ENCODE peak calls at places on chromosome 16, in eight cellular contexts. One of them, this sample, is unnamed.

GRCh38 chr16:49859139-49859947 is 3.4 kb upstream of the ZNF423 start:
- DNase-seq in cardiac muscle cell: peak
- DNase-seq in lower leg skin: peak
- DNase-seq in fibroblast of pulmonary artery: peak
- DNase-seq in AG10803: no peak
- DNase-seq in astrocyte of the spinal cord: no peak
- DNase-seq in body of pancreas: peak
- DNase-seq in HL-60: no peak
- DNase-seq in this sample: peak

GRCh38 chr16:11792404-11793260 is 4.4 kb downstream of the ZC3H7A start:
- DNase-seq in AG10803: no peak
- DNase-seq in cardiac muscle cell: no peak
- DNase-seq in fibroblast of pulmonary artery: no peak
- DNase-seq in body of pancreas: peak
- DNase-seq in lower leg skin: no peak
- DNase-seq in astrocyte of the spinal cord: no peak
- DNase-seq in HL-60: no peak
- DNase-seq in this sample: no peak

GRCh38 chr16:75256871-75257343 is 5.5 kb upstream of the BCAR1 start:
- DNase-seq in AG10803: peak
- DNase-seq in HL-60: no peak
- DNase-seq in cardiac muscle cell: no peak
- DNase-seq in astrocyte of the spinal cord: peak
- DNase-seq in body of pancreas: peak
- DNase-seq in fibroblast of pulmonary artery: no peak
- DNase-seq in lower leg skin: peak
- DNase-seq in this sample: peak

GRCh38 chr16:56932588-56933265 is 785 bp downstream of the HERPUD1 start:
- DNase-seq in cardiac muscle cell: peak
- DNase-seq in AG10803: peak
- DNase-seq in astrocyte of the spinal cord: peak
- DNase-seq in body of pancreas: peak
- DNase-seq in HL-60: peak
- DNase-seq in fibroblast of pulmonary artery: peak
- DNase-seq in lower leg skin: peak
- DNase-seq in this sample: peak

GRCh38 chr16:75317101-75317522 is 65.7 kb upstream of the BCAR1 start:
- DNase-seq in astrocyte of the spinal cord: no peak
- DNase-seq in HL-60: no peak
- DNase-seq in fibroblast of pulmonary artery: peak
- DNase-seq in AG10803: no peak
- DNase-seq in cardiac muscle cell: peak
- DNase-seq in body of pancreas: no peak
- DNase-seq in lower leg skin: no peak
- DNase-seq in this sample: peak

GRCh38 chr16:29784157-29784556 is 6.1 kb downstream of the ZG16 start:
- DNase-seq in cardiac muscle cell: no peak
- DNase-seq in AG10803: no peak
- DNase-seq in body of pancreas: no peak
- DNase-seq in astrocyte of the spinal cord: no peak
- DNase-seq in HL-60: no peak
- DNase-seq in fibroblast of pulmonary artery: no peak
- DNase-seq in lower leg skin: no peak
- DNase-seq in this sample: no peak

GRCh38 chr16:75288181-75288580 is 36.8 kb upstream of the BCAR1 start:
- DNase-seq in body of pancreas: no peak
- DNase-seq in AG10803: peak
- DNase-seq in fibroblast of pulmonary artery: no peak
- DNase-seq in cardiac muscle cell: no peak
- DNase-seq in astrocyte of the spinal cord: no peak
- DNase-seq in lower leg skin: no peak
- DNase-seq in HL-60: peak
- DNase-seq in this sample: no peak

GRCh38 chr16:30927789-30928378 is 4.5 kb downstream of the FBXL19 start:
- DNase-seq in cardiac muscle cell: peak
- DNase-seq in body of pancreas: peak
- DNase-seq in HL-60: peak
- DNase-seq in lower leg skin: peak
- DNase-seq in fibroblast of pulmonary artery: peak
- DNase-seq in AG10803: peak
- DNase-seq in astrocyte of the spinal cord: peak
- DNase-seq in this sample: peak

GRCh38 chr16:77555781-77556180 is 120.9 kb upstream of the ADAMTS18 start:
- DNase-seq in HL-60: no peak
- DNase-seq in body of pancreas: no peak
- DNase-seq in lower leg skin: no peak
- DNase-seq in astrocyte of the spinal cord: no peak
- DNase-seq in AG10803: no peak
- DNase-seq in fibroblast of pulmonary artery: no peak
- DNase-seq in cardiac muscle cell: no peak
- DNase-seq in this sample: no peak

GRCh38 chr16:80012586-80012985 is 412.0 kb upstream of the MAF start:
- DNase-seq in astrocyte of the spinal cord: no peak
- DNase-seq in fibroblast of pulmonary artery: no peak
- DNase-seq in HL-60: no peak
- DNase-seq in AG10803: no peak
- DNase-seq in lower leg skin: no peak
- DNase-seq in cardiac muscle cell: no peak
- DNase-seq in body of pancreas: no peak
- DNase-seq in this sample: no peak
- TF ChIP-seq CTCF in astrocyte of the spinal cord: no peak
- TF ChIP-seq CTCF in fibroblast of pulmonary artery: no peak
- TF ChIP-seq CTCF in HL-60: no peak
- TF ChIP-seq CTCF in AG10803: no peak
- TF ChIP-seq CTCF in lower leg skin: no peak
- TF ChIP-seq CTCF in cardiac muscle cell: no peak
- TF ChIP-seq CTCF in body of pancreas: no peak
- TF ChIP-seq CTCF in this sample: no peak

GRCh38 chr16:28069921-28070794 is 6.6 kb upstream of the GSG1L start:
- DNase-seq in cardiac muscle cell: no peak
- DNase-seq in astrocyte of the spinal cord: no peak
- DNase-seq in fibroblast of pulmonary artery: no peak
- DNase-seq in HL-60: no peak
- DNase-seq in AG10803: peak
- DNase-seq in body of pancreas: no peak
- DNase-seq in lower leg skin: no peak
- DNase-seq in this sample: no peak

GRCh38 chr16:28067604-28068382 is 4.3 kb upstream of the GSG1L start:
- DNase-seq in body of pancreas: no peak
- DNase-seq in HL-60: no peak
- DNase-seq in astrocyte of the spinal cord: peak
- DNase-seq in AG10803: peak
- DNase-seq in fibroblast of pulmonary artery: peak
- DNase-seq in lower leg skin: no peak
- DNase-seq in cardiac muscle cell: peak
- DNase-seq in this sample: peak

GRCh38 chr16:28064150-28064549 is 636 bp upstream of the GSG1L start:
- DNase-seq in lower leg skin: no peak
- DNase-seq in cardiac muscle cell: no peak
- DNase-seq in fibroblast of pulmonary artery: no peak
- DNase-seq in body of pancreas: no peak
- DNase-seq in AG10803: no peak
- DNase-seq in HL-60: no peak
- DNase-seq in astrocyte of the spinal cord: no peak
- DNase-seq in this sample: no peak

GRCh38 chr16:28064706-28065249 is 1.3 kb upstream of the GSG1L start:
- DNase-seq in fibroblast of pulmonary artery: no peak
- DNase-seq in astrocyte of the spinal cord: no peak
- DNase-seq in AG10803: no peak
- DNase-seq in body of pancreas: no peak
- DNase-seq in lower leg skin: no peak
- DNase-seq in cardiac muscle cell: no peak
- DNase-seq in HL-60: no peak
- DNase-seq in this sample: no peak

GRCh38 chr16:28068976-28069375 is 5.5 kb upstream of the GSG1L start:
- DNase-seq in body of pancreas: no peak
- DNase-seq in astrocyte of the spinal cord: no peak
- DNase-seq in cardiac muscle cell: no peak
- DNase-seq in fibroblast of pulmonary artery: no peak
- DNase-seq in AG10803: no peak
- DNase-seq in lower leg skin: no peak
- DNase-seq in HL-60: no peak
- DNase-seq in this sample: no peak
- TF ChIP-seq CTCF in body of pancreas: no peak
- TF ChIP-seq CTCF in astrocyte of the spinal cord: no peak
- TF ChIP-seq CTCF in cardiac muscle cell: no peak
- TF ChIP-seq CTCF in fibroblast of pulmonary artery: no peak
- TF ChIP-seq CTCF in AG10803: no peak
- TF ChIP-seq CTCF in lower leg skin: no peak
- TF ChIP-seq CTCF in HL-60: no peak
- TF ChIP-seq CTCF in this sample: no peak

GRCh38 chr16:22751104-22751667 is 62.8 kb upstream of the HS3ST2 start:
- DNase-seq in cardiac muscle cell: no peak
- DNase-seq in lower leg skin: no peak
- DNase-seq in AG10803: no peak
- DNase-seq in astrocyte of the spinal cord: no peak
- DNase-seq in body of pancreas: no peak
- DNase-seq in HL-60: no peak
- DNase-seq in fibroblast of pulmonary artery: no peak
- DNase-seq in this sample: no peak
- TF ChIP-seq CTCF in cardiac muscle cell: no peak
- TF ChIP-seq CTCF in lower leg skin: no peak
- TF ChIP-seq CTCF in AG10803: no peak
- TF ChIP-seq CTCF in astrocyte of the spinal cord: no peak
- TF ChIP-seq CTCF in body of pancreas: no peak
- TF ChIP-seq CTCF in HL-60: no peak
- TF ChIP-seq CTCF in fibroblast of pulmonary artery: no peak
- TF ChIP-seq CTCF in this sample: no peak

GRCh38 chr16:20676867-20677266 is 20.6 kb downstream of the ACSM1 start:
- DNase-seq in HL-60: no peak
- DNase-seq in cardiac muscle cell: no peak
- DNase-seq in body of pancreas: no peak
- DNase-seq in lower leg skin: no peak
- DNase-seq in AG10803: no peak
- DNase-seq in astrocyte of the spinal cord: no peak
- DNase-seq in fibroblast of pulmonary artery: no peak
- DNase-seq in this sample: no peak
- TF ChIP-seq CTCF in HL-60: no peak
- TF ChIP-seq CTCF in cardiac muscle cell: no peak
- TF ChIP-seq CTCF in body of pancreas: peak
- TF ChIP-seq CTCF in lower leg skin: no peak
- TF ChIP-seq CTCF in AG10803: no peak
- TF ChIP-seq CTCF in astrocyte of the spinal cord: no peak
- TF ChIP-seq CTCF in fibroblast of pulmonary artery: no peak
- TF ChIP-seq CTCF in this sample: no peak